ENCODE peak calls at places on chromosomes 11 and 22, in nine cellular contexts. T is NCI-H748 treated with DMSO at 0.1 percent for 48 hours, M is Daoy, V is Kasumi-1, D is NCI-H1417 treated with DMSO at 0.1 percent for 48 hours, J is NCI-H1092 treated with DMSO at 0.1 percent for 48 hours, K is hypothalamus, E is cerebellar cortex, Y is transverse colon. W is an unnamed sample.

GRCh38 chr11:76808158-76808557 is 25.0 kb downstream of the TSKU start:
- DNase-seq in T (no peak), M (no peak), V (no peak), D (no peak), J (no peak), K (no peak), E (no peak), Y (no peak), W (no peak)

GRCh38 chr11:128493570-128493965 is 93.8 kb downstream of the ETS1 start:
- DNase-seq in T (no peak), M (no peak), V (no peak), D (no peak), J (no peak), K (no peak), E (no peak), Y (no peak), W (no peak)

GRCh38 chr22:39593061-39593930 is 22.7 kb downstream of the CACNA1I start:
- DNase-seq in T (no peak), M (peak; percentile 22), V (no peak), D (no peak), J (peak; percentile 74), K (no peak), E (no peak), Y (no peak), W (no peak)

GRCh38 chr11:116913000-116913399 is 75.6 kb upstream of the APOA1 start:
- DNase-seq in T (no peak), M (no peak), V (no peak), D (no peak), J (no peak), K (no peak), E (no peak), Y (no peak), W (no peak)

GRCh38 chr11:115623021-115623451 is 118.8 kb upstream of the CADM1 start:
- DNase-seq in T (no peak), M (peak; percentile 95), V (no peak), D (no peak), J (no peak), K (no peak), E (no peak), Y (peak; percentile 59), W (no peak)

GRCh38 chr11:111059726-111060125 is 185.8 kb upstream of the POU2AF2 start:
- DNase-seq in T (no peak), M (no peak), V (no peak), D (no peak), J (no peak), K (no peak), E (no peak), Y (no peak), W (no peak)

GRCh38 chr11:72354356-72355115 is 79.8 kb downstream of the CLPB start:
- DNase-seq in T (no peak), M (peak; percentile 12), V (no peak), D (no peak), J (no peak), K (no peak), E (no peak), Y (no peak), W (no peak)

GRCh38 chr22:23675502-23676415 is 15.1 kb upstream of the RGL4 start:
- DNase-seq in T (no peak), M (peak; percentile 37), V (no peak), D (no peak), J (no peak), K (no peak), E (no peak), Y (peak; percentile 60), W (peak; percentile 83)

GRCh38 chr11:62193954-62194353 is 3.9 kb downstream of the SCGB1D1 start:
- DNase-seq in T (no peak), M (peak; percentile 23), V (no peak), D (no peak), J (no peak), K (no peak), E (no peak), Y (no peak), W (no peak)

GRCh38 chr11:68042219-68043028 is 3.6 kb downstream of the TCIRG1 start:
- DNase-seq in T (no peak), M (no peak), V (no peak), D (no peak), J (no peak), K (no peak), E (peak; percentile 22), Y (no peak), W (peak; percentile 52)

GRCh38 chr11:22634897-22635629 is 9.4 kb upstream of the FANCF start:
- DNase-seq in T (no peak), M (peak; percentile 52), V (no peak), D (no peak), J (no peak), K (no peak), E (no peak), Y (no peak), W (no peak)

GRCh38 chr22:26416670-26417270 is 12.3 kb upstream of the ASPHD2 start:
- DNase-seq in T (no peak), M (peak; percentile 84), V (no peak), D (no peak), J (no peak), K (no peak), E (no peak), Y (no peak), W (no peak)

GRCh38 chr11:11984563-11984962 is 23.9 kb downstream of the DKK3 start:
- DNase-seq in T (no peak), M (no peak), V (no peak), D (no peak), J (no peak), K (no peak), E (no peak), Y (no peak), W (no peak)

W was measured in pancreas.